ENCODE peak calls at places on chromosomes 3 and 15, in six cellular contexts. E, I, L, H, K and S are unnamed samples.

GRCh38 chr3:117630885-117631284 is 921.3 kb downstream of the TUSC7 start:
- DNase-seq in E (no peak), I (no peak), L (no peak), H (no peak), K (no peak), S (no peak)

GRCh38 chr15:86139828-86140227 is 60.2 kb downstream of the AGBL1 start:
- DNase-seq in E (no peak), I (peak), L (no peak), H (no peak), K (no peak), S (peak)

GRCh38 chr3:111895079-111895478 is 36.0 kb downstream of the PHLDB2 start:
- DNase-seq in E (no peak), I (peak), L (no peak), H (no peak), K (no peak), S (peak)

GRCh38 chr15:40249477-40250303 is 10.8 kb downstream of the PAK6 start:
- DNase-seq in E (no peak), I (no peak), L (no peak), H (no peak), K (no peak), S (no peak)

GRCh38 chr15:81003023-81003350 is 2.3 kb downstream of the TLNRD1 start:
- DNase-seq in E (no peak), I (no peak), L (no peak), H (no peak), K (no peak), S (no peak)

GRCh38 chr15:33612721-33613304 is 302.0 kb downstream of the RYR3 start:
- DNase-seq in E (no peak), I (peak), L (no peak), H (no peak), K (peak), S (no peak)

GRCh38 chr3:51934991-51935885 is 6.5 kb downstream of the RRP9 start:
- DNase-seq in E (no peak), I (no peak), L (no peak), H (no peak), K (no peak), S (no peak)

GRCh38 chr15:39585394-39585841 is 4.5 kb downstream of the THBS1 start:
- DNase-seq in E (no peak), I (no peak), L (no peak), H (no peak), K (no peak), S (no peak)

GRCh38 chr3:188067932-188068331 is 86.0 kb upstream of the LPP start:
- DNase-seq in E (no peak), I (no peak), L (no peak), H (no peak), K (peak), S (no peak)

GRCh38 chr3:162538906-162539305 is 1042.3 kb downstream of the OTOL1 start:
- DNase-seq in E (no peak), I (no peak), L (no peak), H (no peak), K (peak), S (no peak)